ENCODE peak calls at places on chromosomes 16 and 17, in six cellular contexts. One of them, this sample, is unnamed.

GRCh38 chr17:8076502-8077266 is 10.8 kb downstream of the ALOX12B start:
- DNase-seq in stimulated activated CD4-positive, alpha-beta T cell treated with anti-CD3 and anti-CD28 coated beads, Interleukin-15, amount 100 ng/mL, for 1 hour: no peak
- DNase-seq in HTR-8/SVneo: no peak
- DNase-seq in bronchial epithelial cell: no peak
- DNase-seq in skeletal muscle cell: no peak
- DNase-seq in SJSA1: no peak
- DNase-seq in this sample: no peak

GRCh38 chr17:63434951-63435571 is 11.0 kb downstream of the CYB561 start:
- DNase-seq in HTR-8/SVneo: peak
- DNase-seq in bronchial epithelial cell: peak
- DNase-seq in SJSA1: no peak
- DNase-seq in skeletal muscle cell: no peak
- DNase-seq in stimulated activated CD4-positive, alpha-beta T cell treated with anti-CD3 and anti-CD28 coated beads, Interleukin-15, amount 100 ng/mL, for 1 hour: no peak
- DNase-seq in this sample: no peak

GRCh38 chr17:60781880-60782412 is 104.3 kb downstream of the BCAS3 start:
- DNase-seq in skeletal muscle cell: no peak
- DNase-seq in HTR-8/SVneo: no peak
- DNase-seq in SJSA1: no peak
- DNase-seq in stimulated activated CD4-positive, alpha-beta T cell treated with anti-CD3 and anti-CD28 coated beads, Interleukin-15, amount 100 ng/mL, for 1 hour: no peak
- DNase-seq in bronchial epithelial cell: no peak
- DNase-seq in this sample: no peak

GRCh38 chr17:46264456-46265198 is 30.3 kb upstream of the LRRC37A start:
- DNase-seq in skeletal muscle cell: peak
- DNase-seq in bronchial epithelial cell: peak
- DNase-seq in HTR-8/SVneo: peak
- DNase-seq in stimulated activated CD4-positive, alpha-beta T cell treated with anti-CD3 and anti-CD28 coated beads, Interleukin-15, amount 100 ng/mL, for 1 hour: no peak
- DNase-seq in SJSA1: peak
- DNase-seq in this sample: peak

GRCh38 chr17:62619413-62620155 is 7.9 kb upstream of the MRC2 start:
- DNase-seq in stimulated activated CD4-positive, alpha-beta T cell treated with anti-CD3 and anti-CD28 coated beads, Interleukin-15, amount 100 ng/mL, for 1 hour: no peak
- DNase-seq in HTR-8/SVneo: no peak
- DNase-seq in skeletal muscle cell: no peak
- DNase-seq in bronchial epithelial cell: no peak
- DNase-seq in SJSA1: no peak
- DNase-seq in this sample: no peak

GRCh38 chr17:44901323-44901965 is 2.2 kb upstream of the EFTUD2 start:
- DNase-seq in stimulated activated CD4-positive, alpha-beta T cell treated with anti-CD3 and anti-CD28 coated beads, Interleukin-15, amount 100 ng/mL, for 1 hour: no peak
- DNase-seq in SJSA1: peak
- DNase-seq in skeletal muscle cell: peak
- DNase-seq in HTR-8/SVneo: no peak
- DNase-seq in bronchial epithelial cell: peak
- DNase-seq in this sample: peak

GRCh38 chr17:82859431-82860403 is 19.9 kb upstream of the ZNF750 start:
- DNase-seq in skeletal muscle cell: peak
- DNase-seq in HTR-8/SVneo: peak
- DNase-seq in stimulated activated CD4-positive, alpha-beta T cell treated with anti-CD3 and anti-CD28 coated beads, Interleukin-15, amount 100 ng/mL, for 1 hour: peak
- DNase-seq in bronchial epithelial cell: peak
- DNase-seq in SJSA1: peak
- DNase-seq in this sample: peak

GRCh38 chr17:79982986-79983385 is 52.7 kb downstream of the TBC1D16 start:
- DNase-seq in skeletal muscle cell: no peak
- DNase-seq in SJSA1: no peak
- DNase-seq in bronchial epithelial cell: no peak
- DNase-seq in stimulated activated CD4-positive, alpha-beta T cell treated with anti-CD3 and anti-CD28 coated beads, Interleukin-15, amount 100 ng/mL, for 1 hour: no peak
- DNase-seq in HTR-8/SVneo: no peak
- DNase-seq in this sample: no peak

GRCh38 chr17:77794846-77795245 is 163.7 kb upstream of the TNRC6C start:
- DNase-seq in skeletal muscle cell: no peak
- DNase-seq in HTR-8/SVneo: no peak
- DNase-seq in SJSA1: no peak
- DNase-seq in bronchial epithelial cell: no peak
- DNase-seq in stimulated activated CD4-positive, alpha-beta T cell treated with anti-CD3 and anti-CD28 coated beads, Interleukin-15, amount 100 ng/mL, for 1 hour: no peak
- DNase-seq in this sample: no peak

GRCh38 chr17:50117202-50118040 is 12.5 kb downstream of the SAMD14 start:
- DNase-seq in HTR-8/SVneo: no peak
- DNase-seq in bronchial epithelial cell: peak
- DNase-seq in skeletal muscle cell: no peak
- DNase-seq in SJSA1: no peak
- DNase-seq in stimulated activated CD4-positive, alpha-beta T cell treated with anti-CD3 and anti-CD28 coated beads, Interleukin-15, amount 100 ng/mL, for 1 hour: peak
- DNase-seq in this sample: no peak

GRCh38 chr17:75549246-75550138 is 24.0 kb downstream of the LLGL2 start:
- DNase-seq in skeletal muscle cell: no peak
- DNase-seq in bronchial epithelial cell: peak
- DNase-seq in HTR-8/SVneo: no peak
- DNase-seq in stimulated activated CD4-positive, alpha-beta T cell treated with anti-CD3 and anti-CD28 coated beads, Interleukin-15, amount 100 ng/mL, for 1 hour: no peak
- DNase-seq in SJSA1: no peak
- DNase-seq in this sample: no peak

GRCh38 chr17:75822119-75822799 is 21.9 kb downstream of the UNC13D start:
- DNase-seq in SJSA1: no peak
- DNase-seq in bronchial epithelial cell: no peak
- DNase-seq in stimulated activated CD4-positive, alpha-beta T cell treated with anti-CD3 and anti-CD28 coated beads, Interleukin-15, amount 100 ng/mL, for 1 hour: no peak
- DNase-seq in HTR-8/SVneo: no peak
- DNase-seq in skeletal muscle cell: no peak
- DNase-seq in this sample: no peak

GRCh38 chr17:69525920-69526841 is 111.7 kb downstream of the MAP2K6 start:
- DNase-seq in stimulated activated CD4-positive, alpha-beta T cell treated with anti-CD3 and anti-CD28 coated beads, Interleukin-15, amount 100 ng/mL, for 1 hour: no peak
- DNase-seq in SJSA1: peak
- DNase-seq in skeletal muscle cell: no peak
- DNase-seq in HTR-8/SVneo: peak
- DNase-seq in bronchial epithelial cell: peak
- DNase-seq in this sample: peak

GRCh38 chr17:46943511-46944393 is 20.8 kb downstream of the GOSR2 start:
- DNase-seq in SJSA1: peak
- DNase-seq in stimulated activated CD4-positive, alpha-beta T cell treated with anti-CD3 and anti-CD28 coated beads, Interleukin-15, amount 100 ng/mL, for 1 hour: no peak
- DNase-seq in bronchial epithelial cell: no peak
- DNase-seq in skeletal muscle cell: no peak
- DNase-seq in HTR-8/SVneo: peak
- DNase-seq in this sample: no peak

GRCh38 chr17:63983326-63983725 is 10.6 kb upstream of the SCN4A start:
- DNase-seq in HTR-8/SVneo: no peak
- DNase-seq in SJSA1: no peak
- DNase-seq in skeletal muscle cell: no peak
- DNase-seq in bronchial epithelial cell: no peak
- DNase-seq in stimulated activated CD4-positive, alpha-beta T cell treated with anti-CD3 and anti-CD28 coated beads, Interleukin-15, amount 100 ng/mL, for 1 hour: no peak
- DNase-seq in this sample: no peak

GRCh38 chr17:42104264-42104663 is 6.0 kb upstream of the ZNF385C start:
- DNase-seq in stimulated activated CD4-positive, alpha-beta T cell treated with anti-CD3 and anti-CD28 coated beads, Interleukin-15, amount 100 ng/mL, for 1 hour: no peak
- DNase-seq in HTR-8/SVneo: no peak
- DNase-seq in bronchial epithelial cell: no peak
- DNase-seq in SJSA1: no peak
- DNase-seq in skeletal muscle cell: no peak
- DNase-seq in this sample: no peak

GRCh38 chr16:11964761-11965539 is at the start of gene TNFRSF17:
- DNase-seq in HTR-8/SVneo: no peak
- DNase-seq in SJSA1: no peak
- DNase-seq in stimulated activated CD4-positive, alpha-beta T cell treated with anti-CD3 and anti-CD28 coated beads, Interleukin-15, amount 100 ng/mL, for 1 hour: no peak
- DNase-seq in bronchial epithelial cell: no peak
- DNase-seq in skeletal muscle cell: no peak
- DNase-seq in this sample: no peak

GRCh38 chr17:77540975-77541374 is 400.2 kb downstream of the SEC14L1 start:
- DNase-seq in stimulated activated CD4-positive, alpha-beta T cell treated with anti-CD3 and anti-CD28 coated beads, Interleukin-15, amount 100 ng/mL, for 1 hour: no peak
- DNase-seq in HTR-8/SVneo: no peak
- DNase-seq in bronchial epithelial cell: no peak
- DNase-seq in skeletal muscle cell: no peak
- DNase-seq in SJSA1: no peak
- DNase-seq in this sample: no peak

GRCh38 chr16:1964046-1964505 is 550 bp downstream of the RPS2 start:
- DNase-seq in stimulated activated CD4-positive, alpha-beta T cell treated with anti-CD3 and anti-CD28 coated beads, Interleukin-15, amount 100 ng/mL, for 1 hour: no peak
- DNase-seq in bronchial epithelial cell: no peak
- DNase-seq in skeletal muscle cell: no peak
- DNase-seq in SJSA1: peak
- DNase-seq in HTR-8/SVneo: no peak
- DNase-seq in this sample: no peak

GRCh38 chr17:5861849-5862248 is 208.3 kb upstream of the WSCD1 start:
- DNase-seq in SJSA1: no peak
- DNase-seq in HTR-8/SVneo: no peak
- DNase-seq in stimulated activated CD4-positive, alpha-beta T cell treated with anti-CD3 and anti-CD28 coated beads, Interleukin-15, amount 100 ng/mL, for 1 hour: no peak
- DNase-seq in bronchial epithelial cell: no peak
- DNase-seq in skeletal muscle cell: no peak
- DNase-seq in this sample: no peak

GRCh38 chr16:8634991-8635736 is 13.7 kb downstream of the METTL22 start:
- DNase-seq in HTR-8/SVneo: no peak
- DNase-seq in stimulated activated CD4-positive, alpha-beta T cell treated with anti-CD3 and anti-CD28 coated beads, Interleukin-15, amount 100 ng/mL, for 1 hour: no peak
- DNase-seq in SJSA1: no peak
- DNase-seq in bronchial epithelial cell: peak
- DNase-seq in skeletal muscle cell: no peak
- DNase-seq in this sample: no peak

GRCh38 chr17:70604854-70605253 is 435.5 kb downstream of the KCNJ2 start:
- DNase-seq in skeletal muscle cell: no peak
- DNase-seq in bronchial epithelial cell: no peak
- DNase-seq in HTR-8/SVneo: no peak
- DNase-seq in stimulated activated CD4-positive, alpha-beta T cell treated with anti-CD3 and anti-CD28 coated beads, Interleukin-15, amount 100 ng/mL, for 1 hour: no peak
- DNase-seq in SJSA1: no peak
- DNase-seq in this sample: no peak

GRCh38 chr16:61926766-61927165 is 109.5 kb downstream of the CDH8 start:
- DNase-seq in bronchial epithelial cell: peak
- DNase-seq in HTR-8/SVneo: no peak
- DNase-seq in skeletal muscle cell: no peak
- DNase-seq in stimulated activated CD4-positive, alpha-beta T cell treated with anti-CD3 and anti-CD28 coated beads, Interleukin-15, amount 100 ng/mL, for 1 hour: no peak
- DNase-seq in SJSA1: no peak
- DNase-seq in this sample: no peak

GRCh38 chr17:7767425-7768021 is 50.0 kb downstream of the DNAH2 start:
- DNase-seq in stimulated activated CD4-positive, alpha-beta T cell treated with anti-CD3 and anti-CD28 coated beads, Interleukin-15, amount 100 ng/mL, for 1 hour: no peak
- DNase-seq in SJSA1: no peak
- DNase-seq in HTR-8/SVneo: no peak
- DNase-seq in bronchial epithelial cell: peak
- DNase-seq in skeletal muscle cell: no peak
- DNase-seq in this sample: no peak

GRCh38 chr16:397736-398332 is 835 bp downstream of the NME4 start:
- DNase-seq in stimulated activated CD4-positive, alpha-beta T cell treated with anti-CD3 and anti-CD28 coated beads, Interleukin-15, amount 100 ng/mL, for 1 hour: no peak
- DNase-seq in HTR-8/SVneo: no peak
- DNase-seq in skeletal muscle cell: no peak
- DNase-seq in bronchial epithelial cell: peak
- DNase-seq in SJSA1: no peak
- DNase-seq in this sample: peak

GRCh38 chr17:51955245-51955644 is 203.3 kb downstream of the CA10 start:
- DNase-seq in bronchial epithelial cell: no peak
- DNase-seq in stimulated activated CD4-positive, alpha-beta T cell treated with anti-CD3 and anti-CD28 coated beads, Interleukin-15, amount 100 ng/mL, for 1 hour: no peak
- DNase-seq in skeletal muscle cell: no peak
- DNase-seq in HTR-8/SVneo: no peak
- DNase-seq in SJSA1: no peak
- DNase-seq in this sample: no peak

GRCh38 chr16:85213926-85214294 is 101.6 kb upstream of the CIBAR2 start:
- DNase-seq in HTR-8/SVneo: no peak
- DNase-seq in skeletal muscle cell: no peak
- DNase-seq in bronchial epithelial cell: no peak
- DNase-seq in SJSA1: no peak
- DNase-seq in stimulated activated CD4-positive, alpha-beta T cell treated with anti-CD3 and anti-CD28 coated beads, Interleukin-15, amount 100 ng/mL, for 1 hour: no peak
- DNase-seq in this sample: no peak

GRCh38 chr17:78148286-78149016 is 2.3 kb downstream of the C17orf99 start:
- DNase-seq in stimulated activated CD4-positive, alpha-beta T cell treated with anti-CD3 and anti-CD28 coated beads, Interleukin-15, amount 100 ng/mL, for 1 hour: no peak
- DNase-seq in HTR-8/SVneo: no peak
- DNase-seq in SJSA1: no peak
- DNase-seq in skeletal muscle cell: no peak
- DNase-seq in bronchial epithelial cell: no peak
- DNase-seq in this sample: no peak

GRCh38 chr17:76248013-76248782 is 7.9 kb upstream of the RNF157 start:
- DNase-seq in skeletal muscle cell: no peak
- DNase-seq in stimulated activated CD4-positive, alpha-beta T cell treated with anti-CD3 and anti-CD28 coated beads, Interleukin-15, amount 100 ng/mL, for 1 hour: no peak
- DNase-seq in bronchial epithelial cell: peak
- DNase-seq in SJSA1: no peak
- DNase-seq in HTR-8/SVneo: no peak
- DNase-seq in this sample: no peak

GRCh38 chr17:48052956-48053757 is 5.0 kb downstream of the NFE2L1 start:
- DNase-seq in SJSA1: no peak
- DNase-seq in skeletal muscle cell: no peak
- DNase-seq in bronchial epithelial cell: no peak
- DNase-seq in HTR-8/SVneo: no peak
- DNase-seq in stimulated activated CD4-positive, alpha-beta T cell treated with anti-CD3 and anti-CD28 coated beads, Interleukin-15, amount 100 ng/mL, for 1 hour: no peak
- DNase-seq in this sample: no peak